ENCODE peak calls at places on chromosomes 1 and 21, in six cellular contexts. U is AG20443; D is T-helper 2 cell; Q is omental fat pad; C is central memory CD4-positive, alpha-beta T cell; H is thoracic aorta. I is an unnamed sample.

GRCh38 chr1:183480971-183481431 is 8.7 kb downstream of the SMG7 start:
- DNase-seq in Q (no peak), D (no peak), U (no peak), C (no peak), H (no peak), I (no peak)

GRCh38 chr1:26468911-26469310 is 3.3 kb upstream of the HMGN2 start:
- DNase-seq in U (no peak), H (no peak), D (no peak), Q (no peak), C (no peak), I (no peak)

GRCh38 chr21:34885125-34885524 is 164.0 kb downstream of the RUNX1 start:
- DNase-seq in H (no peak), C (no peak), Q (no peak), D (no peak), U (no peak), I (no peak)

GRCh38 chr1:109928591-109929111 is 18.0 kb downstream of the CSF1 start:
- DNase-seq in Q (peak; percentile 24), U (peak; percentile 81), D (no peak), C (no peak), H (no peak), I (peak; percentile 64)

GRCh38 chr1:174976436-174977107 is 23.2 kb upstream of the CACYBP start:
- DNase-seq in Q (no peak), H (no peak), C (no peak), D (no peak), U (peak; percentile 77), I (no peak)

GRCh38 chr21:15754640-15755039 is 24.9 kb downstream of the USP25 start:
- DNase-seq in H (no peak), D (no peak), Q (no peak), C (no peak), U (no peak), I (no peak)

GRCh38 chr1:8562881-8563865 is 245.3 kb downstream of the SLC45A1 start:
- DNase-seq in U (peak; percentile 47), Q (no peak), D (no peak), H (no peak), C (no peak), I (no peak)

GRCh38 chr1:214438059-214438458 is 113.3 kb downstream of the PTPN14 start:
- DNase-seq in D (no peak), U (no peak), H (no peak), C (no peak), Q (no peak), I (no peak)

GRCh38 chr1:58189453-58189852 is 357.1 kb downstream of the OMA1 start:
- DNase-seq in D (no peak), U (no peak), C (no peak), Q (no peak), H (no peak), I (no peak)

GRCh38 chr1:228897901-228898300 is 162.6 kb downstream of the RHOU start:
- DNase-seq in Q (no peak), U (no peak), D (no peak), H (no peak), C (no peak), I (no peak)

GRCh38 chr1:110212165-110213142 is 2.3 kb downstream of the KCNC4 start:
- DNase-seq in H (no peak), D (no peak), U (no peak), C (no peak), Q (no peak), I (no peak)

GRCh38 chr1:214464303-214465287 is 86.8 kb downstream of the PTPN14 start:
- DNase-seq in H (no peak), D (no peak), Q (no peak), C (no peak), U (no peak), I (no peak)

GRCh38 chr1:85137660-85138059 is 63.2 kb downstream of the SYDE2 start:
- DNase-seq in D (no peak), Q (no peak), H (no peak), U (peak; percentile 33), C (no peak), I (no peak)

GRCh38 chr1:66546045-66546810 is 12.3 kb downstream of the SGIP1 start:
- DNase-seq in H (no peak), C (no peak), U (no peak), Q (no peak), D (no peak), I (no peak)

GRCh38 chr1:9399510-9400424 is 107.1 kb downstream of the SPSB1 start:
- DNase-seq in D (no peak), C (no peak), H (no peak), Q (no peak), U (no peak), I (no peak)

GRCh38 chr1:112522621-112523020 is 13.9 kb downstream of the WNT2B start:
- DNase-seq in Q (no peak), C (no peak), D (no peak), H (no peak), U (peak; percentile 89), I (no peak)

GRCh38 chr1:150192012-150192411 is 42.3 kb downstream of the PLEKHO1 start:
- DNase-seq in D (no peak), U (peak; percentile 57), H (no peak), C (no peak), Q (no peak), I (no peak)

GRCh38 chr1:100036718-100037664 is 67.2 kb downstream of the SLC35A3 start:
- DNase-seq in C (no peak), U (peak; percentile 11), D (no peak), Q (no peak), H (no peak), I (no peak)

GRCh38 chr21:18000961-18001522 is 181.9 kb upstream of the C21orf91 start:
- DNase-seq in H (no peak), U (no peak), C (no peak), Q (no peak), D (no peak), I (no peak)

GRCh38 chr1:224357626-224358124 is 996 bp downstream of the CNIH4 start:
- DNase-seq in U (peak; percentile 63), Q (no peak), C (no peak), H (no peak), D (no peak), I (no peak)

GRCh38 chr1:56911098-56911497 is 54.7 kb downstream of the C8B start:
- DNase-seq in Q (no peak), C (no peak), D (no peak), H (no peak), U (peak; percentile 26), I (no peak)

GRCh38 chr1:162710349-162710748 is 78.1 kb downstream of the DDR2 start:
- DNase-seq in C (no peak), U (peak; percentile 54), Q (no peak), D (no peak), H (no peak), I (no peak)

GRCh38 chr1:12009318-12010001 is 9.8 kb upstream of the MIIP start:
- DNase-seq in H (no peak), C (no peak), Q (no peak), D (no peak), U (no peak), I (no peak)

GRCh38 chr1:233587958-233588799 is 25.7 kb upstream of the KCNK1 start:
- DNase-seq in U (no peak), H (no peak), D (no peak), Q (no peak), C (no peak), I (no peak)

GRCh38 chr1:24822887-24823286 is 77.6 kb downstream of the CLIC4 start:
- DNase-seq in U (no peak), H (no peak), Q (no peak), C (no peak), D (no peak), I (no peak)

GRCh38 chr1:23577056-23577985 is 18.0 kb upstream of the ID3 start:
- DNase-seq in Q (no peak), U (peak; percentile 67), C (no peak), D (no peak), H (no peak), I (peak; percentile 18)

GRCh38 chr21:35953570-35953969 is 106.8 kb downstream of the SETD4 start:
- DNase-seq in U (peak; percentile 14), D (no peak), C (no peak), H (no peak), Q (no peak), I (no peak)

GRCh38 chr1:203072002-203072607 is 13.7 kb downstream of the MYOG start:
- DNase-seq in D (no peak), U (no peak), Q (no peak), H (no peak), C (no peak), I (no peak)

GRCh38 chr21:45064618-45065399 is 9.6 kb upstream of the ADARB1 start:
- DNase-seq in Q (no peak), D (no peak), U (no peak), H (no peak), C (no peak), I (no peak)

GRCh38 chr1:47963093-47963492 is 34.1 kb downstream of the TRABD2B start:
- DNase-seq in C (no peak), U (no peak), D (no peak), H (no peak), Q (no peak), I (no peak)